ENCODE peak calls at places on chromosomes 13 and 19, in four cellular contexts. U is K562, N is HCT116, R is SK-N-SH. G is an unnamed sample.

GRCh38 chr19:33304760-33305647 is 2.7 kb upstream of the CEBPA start:
- DNase-seq in N (no peak), U (peak), R (no peak), G (no peak)

GRCh38 chr13:23828866-23829265 is 60.3 kb downstream of the MIPEP start:
- DNase-seq in N (no peak), R (no peak), U (no peak), G (no peak)

GRCh38 chr19:8635422-8635821 is 5.0 kb downstream of the NFILZ start:
- DNase-seq in U (peak), R (no peak), N (no peak), G (no peak)

GRCh38 chr13:22311734-22312404 is 641.0 kb downstream of the FGF9 start:
- DNase-seq in U (no peak), R (no peak), N (no peak), G (no peak)

GRCh38 chr13:28022848-28023518 is 34.5 kb upstream of the URAD start:
- DNase-seq in R (no peak), U (no peak), N (no peak), G (no peak)

GRCh38 chr13:99415014-99415650 is 86.1 kb upstream of the TM9SF2 start:
- DNase-seq in U (no peak), R (no peak), N (no peak), G (no peak)

GRCh38 chr13:30877335-30877734 is 28.7 kb upstream of the MEDAG start:
- DNase-seq in N (no peak), U (no peak), R (no peak), G (no peak)

GRCh38 chr13:88436974-88437373 is 765.8 kb downstream of the SLITRK5 start:
- DNase-seq in U (no peak), N (no peak), R (no peak), G (no peak)

GRCh38 chr19:18167975-18168645 is 5.5 kb upstream of the IFI30 start:
- DNase-seq in U (peak), N (no peak), R (peak), G (peak)

GRCh38 chr13:32840840-32841713 is 175.1 kb upstream of the KL start:
- DNase-seq in N (no peak), R (no peak), U (no peak), G (no peak)

GRCh38 chr19:37654525-37654832 is 786 bp downstream of the ZFP30 start:
- DNase-seq in N (no peak), R (no peak), U (no peak), G (peak)

GRCh38 chr13:33180009-33180804 is 105.3 kb downstream of the STARD13 start:
- DNase-seq in N (no peak), R (no peak), U (no peak), G (no peak)

GRCh38 chr13:21320642-21321034 is 138.5 kb downstream of the ZDHHC20 start:
- DNase-seq in N (no peak), U (no peak), R (no peak), G (no peak)

GRCh38 chr13:103238441-103238840 is 172.2 kb upstream of the SLC10A2 start:
- DNase-seq in U (no peak), N (no peak), R (no peak), G (no peak)

GRCh38 chr13:20684535-20684934 is 19.0 kb upstream of the IL17D start:
- DNase-seq in N (no peak), U (no peak), R (no peak), G (no peak)

GRCh38 chr19:4877753-4878490 is 10.5 kb upstream of the PLIN3 start:
- DNase-seq in N (no peak), U (no peak), R (peak), G (no peak)

GRCh38 chr13:27203854-27204253 is 32.2 kb upstream of the USP12 start:
- DNase-seq in U (no peak), R (no peak), N (no peak), G (no peak)

GRCh38 chr13:47066261-47066660 is 169.4 kb upstream of the HTR2A start:
- DNase-seq in N (no peak), U (no peak), R (no peak), G (no peak)

GRCh38 chr13:99619207-99619606 is 117.9 kb downstream of the TM9SF2 start:
- DNase-seq in R (no peak), N (no peak), U (no peak), G (no peak)

GRCh38 chr19:31436121-31436776 is 87.0 kb upstream of the TSHZ3 start:
- DNase-seq in U (no peak), R (no peak), N (no peak), G (no peak)

GRCh38 chr19:39308531-39309304 is 11.9 kb downstream of the LRFN1 start:
- DNase-seq in U (peak), N (no peak), R (peak), G (peak)

GRCh38 chr13:31441804-31442487 is 242.2 kb downstream of the B3GLCT start:
- DNase-seq in U (no peak), R (no peak), N (no peak), G (peak)

GRCh38 chr19:16896098-16896912 is 7.5 kb downstream of the F2RL3 start:
- DNase-seq in N (no peak), U (peak), R (no peak), G (no peak)

GRCh38 chr19:13804830-13805683 is 9.8 kb downstream of the ZSWIM4 start:
- DNase-seq in N (no peak), R (peak), U (peak), G (no peak)

GRCh38 chr19:10744848-10745293 is 27.0 kb downstream of the DNM2 start:
- DNase-seq in R (no peak), N (no peak), U (no peak), G (no peak)

GRCh38 chr19:18093439-18094161 is 4.0 kb upstream of the MAST3 start:
- DNase-seq in N (peak), U (peak), R (peak), G (no peak)

GRCh38 chr13:37752156-37752555 is 117.4 kb downstream of the TRPC4 start:
- DNase-seq in U (no peak), N (no peak), R (no peak), G (no peak)

GRCh38 chr13:62781866-62782265 is 1366.2 kb upstream of the PCDH20 start:
- DNase-seq in R (no peak), U (no peak), N (no peak), G (no peak)

GRCh38 chr19:34416021-34416545 is 11.9 kb downstream of the PDCD2L start:
- DNase-seq in R (no peak), U (no peak), N (no peak), G (no peak)

GRCh38 chr19:17579523-17580244 is 24.2 kb downstream of the COLGALT1 start:
- DNase-seq in N (peak), R (peak), U (peak), G (peak)

GRCh38 chr19:29375429-29376093 is 150.2 kb upstream of the VSTM2B start:
- DNase-seq in U (no peak), R (no peak), N (no peak), G (no peak)

GRCh38 chr19:15180451-15181390 is 20.1 kb downstream of the NOTCH3 start:
- DNase-seq in U (peak), R (no peak), N (no peak), G (no peak)

GRCh38 chr19:11361037-11361770 is 6.0 kb downstream of the PLPPR2 start:
- DNase-seq in U (peak), R (peak), N (no peak), G (no peak)

GRCh38 chr19:31152906-31153305 is 196.3 kb downstream of the TSHZ3 start:
- DNase-seq in N (no peak), R (no peak), U (no peak), G (no peak)

GRCh38 chr13:33281951-33282595 is 3.5 kb downstream of the STARD13 start:
- DNase-seq in N (no peak), U (no peak), R (no peak), G (no peak)

GRCh38 chr13:42477588-42478190 is 96.3 kb upstream of the TNFSF11 start:
- DNase-seq in N (no peak), R (no peak), U (no peak), G (no peak)

GRCh38 chr19:24033962-24034342 is 53.0 kb upstream of the ZNF254 start:
- DNase-seq in N (no peak), R (peak), U (no peak), G (no peak)

GRCh38 chr19:32662186-32662585 is 12.8 kb downstream of the ANKRD27 start:
- DNase-seq in N (no peak), U (no peak), R (no peak), G (no peak)

GRCh38 chr13:41099986-41100385 is 32.6 kb downstream of the KBTBD6 start:
- DNase-seq in R (no peak), U (no peak), N (no peak), G (no peak)
- TF ChIP-seq JUND in R (no peak), U (no peak), N (no peak), G (no peak)

DNA sequence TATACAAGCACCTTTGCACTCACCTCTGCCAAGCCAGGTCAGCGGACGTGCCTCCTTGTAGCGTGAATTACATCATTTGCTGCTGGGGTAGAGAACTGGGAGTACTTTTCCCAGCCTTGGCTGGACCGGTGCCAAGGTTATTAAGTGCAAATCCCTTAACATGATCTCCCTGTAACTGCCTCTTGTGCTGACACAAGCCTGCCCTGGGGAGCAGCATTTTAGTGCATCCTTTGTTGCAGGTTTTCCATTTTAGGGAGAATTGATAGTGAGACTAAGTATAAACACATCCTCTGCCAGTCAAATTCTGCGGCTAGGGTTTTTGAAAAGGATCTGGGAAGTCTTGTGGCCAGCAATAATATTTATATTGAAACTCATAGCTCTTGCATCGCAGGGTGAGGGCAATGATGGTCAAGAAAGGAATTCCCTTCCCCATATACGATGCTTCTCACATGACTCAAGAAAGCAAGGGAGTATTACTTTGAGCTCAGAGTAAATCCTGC is 32.7 kb upstream of the DCLK1 start:
- DNase-seq in N (no peak), U (no peak), R (peak), G (no peak)
- TF ChIP-seq JUND in N (no peak), U (no peak), R (peak), G (no peak)

DNA sequence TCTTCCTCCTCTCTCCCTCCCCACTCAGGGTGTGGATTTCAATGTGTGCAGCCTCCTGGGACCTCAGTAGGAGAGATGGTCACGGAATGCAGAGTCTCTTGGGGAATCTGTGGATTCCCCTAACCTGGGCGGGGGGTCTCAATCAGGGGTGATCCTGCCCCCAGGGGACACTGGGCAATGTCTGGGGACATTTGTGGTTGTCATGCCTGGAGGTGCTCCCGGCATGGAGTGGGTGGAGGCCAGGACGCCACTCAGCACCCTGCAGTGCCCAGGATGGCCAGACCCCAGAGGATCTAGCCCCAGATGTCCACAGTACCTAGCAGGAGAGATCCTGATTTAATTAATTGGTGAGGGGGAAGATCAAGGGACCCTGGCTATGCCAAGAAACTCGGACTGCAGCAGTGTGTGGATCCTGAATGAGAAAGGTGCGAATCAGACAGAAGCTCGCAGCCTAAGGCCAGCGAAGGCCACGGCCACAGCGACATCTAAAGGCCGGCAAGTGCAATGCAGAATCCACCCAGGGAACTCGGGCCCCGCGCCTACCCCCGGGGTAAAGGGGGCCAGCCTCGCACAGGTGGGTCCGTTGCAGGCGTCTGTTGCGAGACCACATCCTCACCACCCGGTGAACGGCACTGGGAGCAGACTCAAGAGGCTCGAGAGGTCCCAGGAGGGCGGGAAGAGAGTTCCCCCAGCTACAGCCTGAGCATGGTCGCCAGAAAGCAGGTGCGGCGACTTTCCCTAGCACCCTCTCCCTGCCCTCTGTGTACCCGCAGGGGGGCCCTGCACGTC is 88.8 kb downstream of the GNG7 start:
- DNase-seq in N (no peak), U (peak), R (peak), G (no peak)
- TF ChIP-seq JUND in N (no peak), U (no peak), R (no peak), G (no peak)

DNA sequence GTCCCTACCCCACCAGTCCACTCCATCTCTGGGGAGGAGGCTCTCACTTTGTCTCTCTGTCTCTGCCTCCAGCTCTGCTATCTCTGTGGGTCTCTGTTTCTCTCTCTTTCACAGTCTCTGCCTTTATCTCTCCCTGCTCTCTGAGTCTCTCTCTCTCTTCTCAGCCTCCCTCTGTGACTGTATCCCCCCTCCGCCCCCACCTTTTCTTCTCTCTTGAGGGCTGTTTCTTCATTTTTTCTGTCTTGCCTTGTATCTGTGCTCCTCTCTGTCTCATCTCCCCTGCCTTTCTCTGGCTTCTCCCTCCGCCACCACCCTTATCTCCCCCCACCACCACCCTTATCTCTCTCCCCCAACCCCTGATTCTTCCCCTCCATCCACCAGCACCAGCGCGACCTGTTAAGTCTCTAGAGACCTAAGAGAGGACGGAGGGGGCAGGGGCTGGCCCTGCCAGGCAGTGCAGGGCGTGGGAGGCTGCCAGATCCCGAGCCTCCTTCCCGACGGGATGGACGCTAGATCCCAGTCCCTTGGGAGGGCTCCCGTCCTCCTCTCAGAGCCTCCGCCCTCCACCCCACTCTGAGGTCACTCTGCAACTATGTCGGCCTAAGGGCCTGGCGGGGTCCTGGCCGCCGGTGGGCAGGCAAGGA is 1.0 kb downstream of the AXL start:
- DNase-seq in U (peak), N (no peak), R (no peak), G (no peak)
- TF ChIP-seq JUND in U (no peak), N (no peak), R (no peak), G (no peak)

GRCh38 chr13:113421673-113422270 is 31.5 kb downstream of the ADPRHL1 start:
- DNase-seq in R (peak), U (no peak), N (no peak), G (no peak)

GRCh38 chr13:113418722-113419049 is 34.6 kb downstream of the ADPRHL1 start:
- DNase-seq in N (no peak), U (no peak), R (no peak), G (no peak)

GRCh38 chr13:113422790-113423189 is 30.5 kb downstream of the ADPRHL1 start:
- DNase-seq in U (no peak), N (no peak), R (no peak), G (no peak)

GRCh38 chr13:113419531-113420183 is 33.6 kb downstream of the ADPRHL1 start:
- DNase-seq in R (no peak), N (no peak), U (peak), G (no peak)

GRCh38 chr13:113420833-113421600 is 32.3 kb downstream of the ADPRHL1 start:
- DNase-seq in N (no peak), U (peak), R (peak), G (no peak)
- TF ChIP-seq JUND in N (no peak), U (no peak), R (no peak), G (no peak)